ENCODE peak calls at places on chromosomes 7 and 10, in four cellular contexts. L is chondrocyte, D is IMR-90, M is posterior vena cava. Z is an unnamed sample.

GRCh38 chr10:132319853-132320669 is 11.9 kb upstream of the LRRC27 start:
- DNase-seq in L (peak), D (peak), M (no peak), Z (no peak)

GRCh38 chr7:158802535-158803199 is 26.6 kb downstream of the ESYT2 start:
- DNase-seq in L (no peak), D (peak), M (no peak), Z (no peak)

GRCh38 chr7:2470204-2471021 is 5.8 kb downstream of the GRIFIN start:
- DNase-seq in L (no peak), D (no peak), M (no peak), Z (no peak)

GRCh38 chr10:93471110-93471651 is 11.0 kb downstream of the MYOF start:
- DNase-seq in L (no peak), D (peak), M (no peak), Z (no peak)

GRCh38 chr7:44431091-44431608 is 59.3 kb downstream of the NUDCD3 start:
- DNase-seq in L (no peak), D (peak), M (no peak), Z (no peak)

GRCh38 chr10:26593896-26594295 is 103.6 kb upstream of the PDSS1 start:
- DNase-seq in L (no peak), D (no peak), M (no peak), Z (no peak)

GRCh38 chr7:141649865-141650499 is 52.0 kb downstream of the DENND11 start:
- DNase-seq in L (no peak), D (peak), M (no peak), Z (no peak)

GRCh38 chr10:79155301-79156081 is 86.7 kb downstream of the ZMIZ1 start:
- DNase-seq in L (no peak), D (peak), M (peak), Z (no peak)

GRCh38 chr10:14616465-14616864 is 158.2 kb downstream of the FAM107B start:
- DNase-seq in L (no peak), D (no peak), M (no peak), Z (no peak)

GRCh38 chr10:74875966-74876365 is 49.6 kb downstream of the KAT6B start:
- DNase-seq in L (no peak), D (peak), M (no peak), Z (no peak)

GRCh38 chr10:101244321-101245050 is 15.2 kb upstream of the LBX1 start:
- DNase-seq in L (no peak), D (peak), M (no peak), Z (no peak)

GRCh38 chr7:35758421-35758820 is 42.4 kb upstream of the SEPTIN7 start:
- DNase-seq in L (no peak), D (no peak), M (no peak), Z (no peak)

GRCh38 chr10:114911801-114912479 is 26.1 kb upstream of the TRUB1 start:
- DNase-seq in L (no peak), D (no peak), M (no peak), Z (no peak)

GRCh38 chr10:79215531-79215930 is 131.7 kb upstream of the PPIF start:
- DNase-seq in L (peak), D (no peak), M (no peak), Z (no peak)

GRCh38 chr10:97154162-97154561 is 31.6 kb downstream of the SLIT1 start:
- DNase-seq in L (no peak), D (no peak), M (no peak), Z (no peak)

GRCh38 chr10:74901240-74901827 is 74.9 kb downstream of the KAT6B start:
- DNase-seq in L (no peak), D (no peak), M (no peak), Z (no peak)

GRCh38 chr10:17123062-17123661 is 6.4 kb downstream of the CUBN start:
- DNase-seq in L (no peak), D (peak), M (no peak), Z (no peak)

GRCh38 chr7:8817448-8818036 is 384.1 kb downstream of the NXPH1 start:
- DNase-seq in L (no peak), D (no peak), M (no peak), Z (no peak)

GRCh38 chr10:5948999-5949759 is 28.2 kb downstream of the IL15RA start:
- DNase-seq in L (peak), D (peak), M (peak), Z (no peak)

GRCh38 chr10:86786368-86786767 is 29.9 kb downstream of the BMPR1A start:
- DNase-seq in L (no peak), D (no peak), M (no peak), Z (no peak)

GRCh38 chr10:124604214-124605000 is 139.8 kb downstream of the FAM53B start:
- DNase-seq in L (peak), D (no peak), M (no peak), Z (no peak)

GRCh38 chr10:69962746-69963135 is 89.9 kb upstream of the MACROH2A2 start:
- DNase-seq in L (no peak), D (no peak), M (no peak), Z (no peak)

GRCh38 chr10:129844191-129844590 is 119.9 kb downstream of the EBF3 start:
- DNase-seq in L (no peak), D (no peak), M (no peak), Z (no peak)

GRCh38 chr7:636396-636795 is 90.1 kb upstream of the DNAAF5 start:
- DNase-seq in L (no peak), D (no peak), M (peak), Z (no peak)

GRCh38 chr10:82866424-82867020 is 991.5 kb downstream of the NRG3 start:
- DNase-seq in L (no peak), D (peak), M (no peak), Z (no peak)

Z was measured in activated naive CD8-positive, alpha-beta T cell treated with anti-CD3 and anti-CD28 coated beads, Interleukin-2, amount 50 U/mL, for 16 hours.